ENCODE peak calls at places on chromosomes 11 and 22, in eight cellular contexts. T, I, C, O, Y, L, H and W are unnamed samples.

GRCh38 chr11:65552413-65552951 is 5.7 kb downstream of the LTBP3 start:
- DNase-seq in L (no peak), T (no peak), I (no peak), Y (no peak), C (no peak), H (no peak), O (no peak), W (no peak)

GRCh38 chr11:129023968-129024676 is 81.5 kb upstream of the TP53AIP1 start:
- DNase-seq in Y (peak), C (no peak), I (no peak), L (peak), O (peak), H (no peak), T (no peak), W (peak)

GRCh38 chr22:26546282-26546681 is 34.0 kb upstream of the TFIP11 start:
- DNase-seq in I (no peak), O (no peak), L (no peak), H (no peak), Y (no peak), C (no peak), T (no peak), W (no peak)

GRCh38 chr11:113242767-113243397 is 71.5 kb upstream of the TTC12 start:
- DNase-seq in I (peak), L (peak), Y (no peak), H (no peak), T (no peak), O (no peak), C (no peak), W (no peak)

GRCh38 chr11:65014146-65014960 is at the start of gene ARL2:
- DNase-seq in T (peak), O (no peak), L (no peak), C (peak), H (peak), Y (peak), I (peak), W (no peak)

GRCh38 chr11:68354181-68354872 is 41.9 kb downstream of the LRP5 start:
- DNase-seq in I (no peak), C (no peak), T (no peak), O (no peak), Y (peak), H (no peak), L (no peak), W (peak)

GRCh38 chr22:46879083-46879482 is 116.6 kb downstream of the TBC1D22A start:
- DNase-seq in O (no peak), H (no peak), Y (no peak), I (no peak), T (no peak), C (no peak), L (no peak), W (no peak)

GRCh38 chr11:68584991-68585524 is 99.3 kb upstream of the GAL start:
- DNase-seq in C (no peak), L (no peak), Y (peak), O (no peak), T (no peak), H (no peak), I (no peak), W (no peak)

GRCh38 chr22:37663521-37664140 is 5.1 kb downstream of the PDXP start:
- DNase-seq in Y (peak), I (no peak), O (no peak), C (no peak), T (no peak), H (no peak), L (no peak), W (no peak)

GRCh38 chr22:27692243-27692642 is 109.3 kb downstream of the MN1 start:
- DNase-seq in C (no peak), I (no peak), O (no peak), L (no peak), H (no peak), T (no peak), Y (no peak), W (no peak)

GRCh38 chr11:104956528-104956927 is 11.8 kb downstream of the CASP4 start:
- DNase-seq in O (no peak), L (no peak), Y (peak), T (no peak), C (no peak), I (no peak), H (no peak), W (no peak)

GRCh38 chr11:123478352-123478986 is 48.4 kb downstream of the GRAMD1B start:
- DNase-seq in Y (peak), I (no peak), T (peak), O (peak), H (peak), L (no peak), C (no peak), W (peak)

GRCh38 chr11:1130276-1131032 is 27.3 kb upstream of the MUC5AC start:
- DNase-seq in O (no peak), C (no peak), Y (no peak), H (no peak), T (peak), L (no peak), I (no peak), W (no peak)